ENCODE peak calls at places on chromosomes 4 and X, in four cellular contexts. L is anterior cingulate cortex, K is kidney tubule cell, V is activated gamma-delta T cell treated with Interleukin-2 at 50 U/mL for 16 hours. E is an unnamed sample.

GRCh38 chr4:170071196-170071595 is 18.6 kb downstream of the AADAT start:
- DNase-seq in L (no peak), K (no peak), V (no peak), E (no peak)

GRCh38 chrX:54045563-54046228 is 1.4 kb upstream of the PHF8 start:
- DNase-seq in L (no peak), K (peak), V (no peak), E (no peak)

GRCh38 chr4:141501931-141502330 is 134.5 kb upstream of the IL15 start:
- DNase-seq in L (no peak), K (peak), V (no peak), E (no peak)

GRCh38 chr4:7043521-7044414 is 596 bp downstream of the TADA2B start:
- DNase-seq in L (no peak), K (peak), V (peak), E (peak)

GRCh38 chr4:138407329-138407728 is 165.2 kb upstream of the SLC7A11 start:
- DNase-seq in L (no peak), K (no peak), V (no peak), E (no peak)

GRCh38 chrX:72247206-72247944 is 8.5 kb upstream of the ERCC6L start:
- DNase-seq in L (no peak), K (no peak), V (no peak), E (no peak)

GRCh38 chrX:136168929-136169735 is 21.8 kb downstream of the FHL1 start:
- DNase-seq in L (peak), K (peak), V (no peak), E (no peak)

GRCh38 chrX:29652484-29652883 is 562.9 kb upstream of the MAGEB2 start:
- DNase-seq in L (no peak), K (peak), V (no peak), E (no peak)

GRCh38 chr4:55078987-55079386 is 46.4 kb downstream of the KDR start:
- DNase-seq in L (no peak), K (no peak), V (no peak), E (no peak)

GRCh38 chr4:125316391-125316780 is 1.6 kb downstream of the FAT4 start:
- DNase-seq in L (no peak), K (peak), V (no peak), E (peak)

GRCh38 chr4:168522371-168522770 is 25.5 kb downstream of the PALLD start:
- DNase-seq in L (no peak), K (no peak), V (no peak), E (no peak)

E was measured in immature natural killer cell.